ENCODE peak calls at places on chromosomes 7 and 10, in four cellular contexts. D, I, G and J are unnamed samples.

GRCh38 chr10:30562787-30563186 is 66.8 kb downstream of the LYZL2 start:
- DNase-seq in I (no peak), D (no peak), G (no peak), J (no peak)

GRCh38 chr10:11112718-11113117 is 95.0 kb downstream of the CELF2 start:
- DNase-seq in G (no peak), I (no peak), D (no peak), J (no peak)

GRCh38 chr10:97572214-97572989 is at the start of gene ANKRD2:
- DNase-seq in I (peak), G (peak), D (peak), J (peak)

GRCh38 chr10:132368881-132369635 is 27.9 kb upstream of the PWWP2B start:
- DNase-seq in D (no peak), G (peak), I (peak), J (no peak)

GRCh38 chr7:42947531-42947930 is 15.4 kb downstream of the MRPL32 start:
- DNase-seq in I (no peak), D (no peak), G (no peak), J (no peak)

GRCh38 chr7:46146454-46147255 is 225.6 kb upstream of the IGFBP3 start:
- DNase-seq in D (no peak), I (no peak), G (no peak), J (no peak)

GRCh38 chr10:19931886-19932285 is 115.7 kb downstream of the PLXDC2 start:
- DNase-seq in I (no peak), D (no peak), G (no peak), J (no peak)

GRCh38 chr7:31019509-31019908 is 32.6 kb upstream of the ADCYAP1R1 start:
- DNase-seq in D (no peak), I (no peak), G (no peak), J (no peak)

GRCh38 chr7:91344248-91344647 is 80.0 kb downstream of the FZD1 start:
- DNase-seq in G (no peak), D (no peak), I (no peak), J (no peak)

GRCh38 chr7:99099499-99100077 is 44.3 kb downstream of the SMURF1 start:
- DNase-seq in G (no peak), D (no peak), I (no peak), J (peak)

GRCh38 chr7:149495785-149496641 is 1.6 kb downstream of the ZNF746 start:
- DNase-seq in D (no peak), G (peak), I (peak), J (no peak)